ENCODE peak calls at places on chromosomes 12 and 14, in five cellular contexts. One of them, this sample, is unnamed.

GRCh38 chr14:99687284-99688209 is 3.4 kb downstream of the CYP46A1 start:
- DNase-seq in IMR-90: no peak
- DNase-seq in thyroid gland: no peak
- DNase-seq in cardiac muscle cell: peak; percentile 18
- DNase-seq in mesendoderm: peak; percentile 66
- DNase-seq in this sample: peak; percentile 43

GRCh38 chr12:8590842-8591545 is 21.7 kb downstream of the AICDA start:
- DNase-seq in IMR-90: no peak
- DNase-seq in cardiac muscle cell: no peak
- DNase-seq in mesendoderm: peak; percentile 69
- DNase-seq in thyroid gland: no peak
- DNase-seq in this sample: no peak

GRCh38 chr14:31843361-31844091 is 233.6 kb upstream of the ARHGAP5 start:
- DNase-seq in IMR-90: peak; percentile 19
- DNase-seq in cardiac muscle cell: no peak
- DNase-seq in thyroid gland: no peak
- DNase-seq in mesendoderm: no peak
- DNase-seq in this sample: no peak

GRCh38 chr12:6337958-6338406 is 3.9 kb downstream of the TNFRSF1A start:
- DNase-seq in IMR-90: no peak
- DNase-seq in mesendoderm: peak; percentile 55
- DNase-seq in thyroid gland: no peak
- DNase-seq in cardiac muscle cell: no peak
- DNase-seq in this sample: no peak

GRCh38 chr12:32365473-32366064 is 33.8 kb upstream of the FGD4 start:
- DNase-seq in thyroid gland: peak; percentile 41
- DNase-seq in mesendoderm: peak; percentile 88
- DNase-seq in IMR-90: peak; percentile 82
- DNase-seq in cardiac muscle cell: peak; percentile 71
- DNase-seq in this sample: peak; percentile 72

GRCh38 chr12:92300781-92301180 is 155.1 kb upstream of the BTG1 start:
- DNase-seq in IMR-90: no peak
- DNase-seq in cardiac muscle cell: no peak
- DNase-seq in thyroid gland: no peak
- DNase-seq in mesendoderm: no peak
- DNase-seq in this sample: no peak

GRCh38 chr12:62532333-62532732 is 65.7 kb downstream of the MON2 start:
- DNase-seq in thyroid gland: no peak
- DNase-seq in IMR-90: no peak
- DNase-seq in cardiac muscle cell: no peak
- DNase-seq in mesendoderm: no peak
- DNase-seq in this sample: no peak

GRCh38 chr12:111033281-111034147 is 113.1 kb upstream of the MYL2 start:
- DNase-seq in IMR-90: no peak
- DNase-seq in cardiac muscle cell: peak; percentile 65
- DNase-seq in mesendoderm: peak; percentile 59
- DNase-seq in thyroid gland: no peak
- DNase-seq in this sample: no peak

GRCh38 chr14:59123975-59124374 is 64.5 kb upstream of the DAAM1 start:
- DNase-seq in IMR-90: peak; percentile 49
- DNase-seq in mesendoderm: peak; percentile 9
- DNase-seq in thyroid gland: no peak
- DNase-seq in cardiac muscle cell: peak; percentile 28
- DNase-seq in this sample: no peak

GRCh38 chr12:122880668-122881067 is 15.3 kb downstream of the VPS37B start:
- DNase-seq in IMR-90: peak; percentile 51
- DNase-seq in thyroid gland: no peak
- DNase-seq in mesendoderm: peak; percentile 62
- DNase-seq in cardiac muscle cell: no peak
- DNase-seq in this sample: no peak

GRCh38 chr12:131830335-131831020 is 2.3 kb downstream of the MMP17 start:
- DNase-seq in mesendoderm: peak; percentile 80
- DNase-seq in IMR-90: peak; percentile 77
- DNase-seq in cardiac muscle cell: peak; percentile 80
- DNase-seq in thyroid gland: peak; percentile 58
- DNase-seq in this sample: peak; percentile 78

GRCh38 chr12:131832393-131833231 is 4.4 kb downstream of the MMP17 start:
- DNase-seq in IMR-90: peak; percentile 30
- DNase-seq in cardiac muscle cell: no peak
- DNase-seq in mesendoderm: no peak
- DNase-seq in thyroid gland: peak; percentile 12
- DNase-seq in this sample: no peak

GRCh38 chr12:131833288-131833895 is 5.2 kb downstream of the MMP17 start:
- DNase-seq in cardiac muscle cell: no peak
- DNase-seq in thyroid gland: no peak
- DNase-seq in mesendoderm: no peak
- DNase-seq in IMR-90: no peak
- DNase-seq in this sample: no peak

GRCh38 chr12:131831021-131831571 is 2.9 kb downstream of the MMP17 start:
- DNase-seq in mesendoderm: no peak
- DNase-seq in cardiac muscle cell: no peak
- DNase-seq in thyroid gland: peak; percentile 10
- DNase-seq in IMR-90: no peak
- DNase-seq in this sample: no peak

GRCh38 chr12:131831635-131832041 is 3.4 kb downstream of the MMP17 start:
- DNase-seq in cardiac muscle cell: no peak
- DNase-seq in thyroid gland: no peak
- DNase-seq in IMR-90: peak; percentile 53
- DNase-seq in mesendoderm: no peak
- DNase-seq in this sample: no peak
- H3K27ac ChIP-seq in cardiac muscle cell: no peak overlapping the region
- H3K27ac ChIP-seq in thyroid gland: no peak overlapping the region
- H3K27ac ChIP-seq in IMR-90: peak overlapping the region; percentile 72
- H3K27ac ChIP-seq in mesendoderm: no peak overlapping the region
- H3K27ac ChIP-seq in this sample: no peak overlapping the region

DNA sequence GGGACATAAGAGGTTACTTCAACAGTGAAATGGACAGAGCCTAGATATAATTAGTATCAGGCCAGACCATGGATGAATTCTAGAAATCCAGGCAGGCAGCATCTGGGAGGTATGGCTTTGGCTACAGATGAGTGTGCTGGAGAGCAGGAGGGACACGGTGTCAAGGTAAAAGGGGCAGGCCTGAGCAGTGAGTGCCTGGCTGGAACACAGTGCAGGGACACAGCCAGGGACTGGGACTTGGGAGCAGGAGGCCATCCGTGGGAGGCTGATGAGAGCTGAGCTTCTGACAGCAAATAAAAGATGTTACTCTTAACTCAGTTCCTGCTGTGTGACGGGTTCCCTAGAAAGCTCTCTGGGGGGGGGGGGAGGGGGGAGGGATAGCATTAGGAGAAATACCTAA is 13.6 kb upstream of the LGALS3 start:
- DNase-seq in IMR-90: no peak
- DNase-seq in cardiac muscle cell: no peak
- DNase-seq in thyroid gland: no peak
- DNase-seq in mesendoderm: no peak
- DNase-seq in this sample: no peak
- H3K4me1 ChIP-seq in IMR-90: peaks cover 2% of the 10 kb centered on the region
- H3K4me1 ChIP-seq in cardiac muscle cell: no peaks in the 10 kb centered on the region
- H3K4me1 ChIP-seq in thyroid gland: no peaks in the 10 kb centered on the region
- H3K4me1 ChIP-seq in mesendoderm: peaks cover 2% of the 10 kb centered on the region
- H3K4me1 ChIP-seq in this sample: peaks cover 28% of the 10 kb centered on the region

DNA sequence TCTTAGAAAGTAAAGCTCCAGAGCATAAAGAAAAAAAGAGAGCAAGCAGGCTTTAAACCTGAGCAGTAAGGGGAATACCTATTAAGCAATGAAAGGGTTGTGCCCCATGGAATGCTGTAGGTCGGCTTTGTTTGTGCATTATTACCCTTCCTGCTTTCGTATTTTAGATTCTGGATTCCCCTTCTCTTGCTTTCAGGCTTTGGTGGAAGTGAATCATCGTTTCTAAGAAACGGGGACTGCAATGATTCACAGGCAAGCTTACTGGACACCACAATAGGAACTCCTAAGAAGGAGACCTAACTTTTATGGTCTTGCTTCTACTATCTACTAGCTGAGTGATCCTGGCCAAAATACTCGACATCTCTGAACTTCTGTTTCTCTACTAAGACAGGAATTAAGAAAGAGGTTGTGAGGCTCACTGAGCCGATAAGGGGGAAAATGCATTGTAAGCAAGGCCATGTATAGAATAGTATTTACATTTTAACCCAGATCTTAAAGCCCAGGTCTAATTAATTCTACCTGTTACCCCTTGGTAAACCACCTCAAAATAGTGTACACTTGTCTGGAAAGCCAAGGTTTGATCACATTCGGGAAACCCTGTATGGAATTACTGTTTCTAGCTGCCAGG is 1.2 kb upstream of the BMAL2 start:
- DNase-seq in mesendoderm: no peak
- DNase-seq in cardiac muscle cell: no peak
- DNase-seq in IMR-90: peak; percentile 98
- DNase-seq in thyroid gland: no peak
- DNase-seq in this sample: no peak
- H3K27ac ChIP-seq in mesendoderm: no peak overlapping the region
- H3K27ac ChIP-seq in cardiac muscle cell: no peak overlapping the region
- H3K27ac ChIP-seq in IMR-90: peak overlapping the region; percentile 28
- H3K27ac ChIP-seq in thyroid gland: no peak overlapping the region
- H3K27ac ChIP-seq in this sample: no peak overlapping the region

GRCh38 chr14:105059035-105059916 is 6.0 kb downstream of the GPR132 start:
- DNase-seq in thyroid gland: peak; percentile 98
- DNase-seq in IMR-90: no peak
- DNase-seq in mesendoderm: peak; percentile 56
- DNase-seq in cardiac muscle cell: no peak
- DNase-seq in this sample: peak; percentile 56
- H3K4me1 ChIP-seq in thyroid gland: peaks cover 33% of the 10 kb centered on the region
- H3K4me1 ChIP-seq in IMR-90: no peaks in the 10 kb centered on the region
- H3K4me1 ChIP-seq in mesendoderm: no peaks in the 10 kb centered on the region
- H3K4me1 ChIP-seq in cardiac muscle cell: peaks cover 20% of the 10 kb centered on the region
- H3K4me1 ChIP-seq in this sample: peaks cover 13% of the 10 kb centered on the region

DNA sequence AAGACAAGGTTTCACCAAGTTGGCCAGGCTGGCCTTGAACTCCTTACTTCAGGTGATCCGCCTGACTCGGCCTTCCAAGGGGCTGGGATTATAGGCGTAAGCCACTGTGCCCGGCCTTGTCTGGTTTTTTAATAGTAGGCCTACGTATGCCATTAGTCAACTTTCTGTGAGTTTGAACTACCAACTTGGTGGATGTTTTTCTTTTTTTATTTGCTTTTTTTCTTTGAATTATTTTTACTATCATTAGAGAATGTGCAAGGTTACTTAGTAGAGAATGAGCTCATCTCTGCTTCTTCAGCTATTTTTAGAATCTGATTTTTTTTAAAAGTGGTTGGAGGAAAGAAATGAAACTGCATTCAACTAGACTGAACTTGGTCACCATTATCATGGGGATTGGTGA is 51.4 kb downstream of the HMGA2 start:
- DNase-seq in IMR-90: peak; percentile 69
- DNase-seq in thyroid gland: no peak
- DNase-seq in mesendoderm: no peak
- DNase-seq in cardiac muscle cell: peak; percentile 28
- DNase-seq in this sample: no peak
- H3K27ac ChIP-seq in IMR-90: no peak overlapping the region
- H3K27ac ChIP-seq in thyroid gland: no peak overlapping the region
- H3K27ac ChIP-seq in mesendoderm: no peak overlapping the region
- H3K27ac ChIP-seq in cardiac muscle cell: no peak overlapping the region
- H3K27ac ChIP-seq in this sample: no peak overlapping the region

GRCh38 chr14:95513261-95513660 is 3.2 kb downstream of the SYNE3 start:
- DNase-seq in mesendoderm: no peak
- DNase-seq in thyroid gland: no peak
- DNase-seq in cardiac muscle cell: no peak
- DNase-seq in IMR-90: no peak
- DNase-seq in this sample: no peak
- H3K4me1 ChIP-seq in mesendoderm: peaks cover 7% of the 10 kb centered on the region
- H3K4me1 ChIP-seq in thyroid gland: peaks cover 29% of the 10 kb centered on the region
- H3K4me1 ChIP-seq in cardiac muscle cell: peaks cover 15% of the 10 kb centered on the region
- H3K4me1 ChIP-seq in IMR-90: peaks cover 19% of the 10 kb centered on the region
- H3K4me1 ChIP-seq in this sample: peaks cover 25% of the 10 kb centered on the region

This sample was measured in body of pancreas.